ENCODE peak calls at places on chromosomes 6 and 20, in five cellular contexts. M, Y, V, J and O are unnamed samples.

GRCh38 chr6:161141173-161141572 is 132.7 kb downstream of the AGPAT4 start:
- DNase-seq in V (no peak), Y (no peak), M (peak; percentile 3), J (no peak), O (no peak)

GRCh38 chr6:21451546-21452013 is 142.0 kb upstream of the SOX4 start:
- DNase-seq in M (no peak), V (no peak), Y (no peak), J (no peak), O (no peak)

GRCh38 chr20:37677969-37678610 is 15.7 kb upstream of the CTNNBL1 start:
- DNase-seq in J (no peak), Y (no peak), V (no peak), M (no peak), O (no peak)

GRCh38 chr20:8400461-8400860 is 268.4 kb downstream of the PLCB1 start:
- DNase-seq in J (no peak), V (no peak), Y (no peak), M (no peak), O (no peak)

GRCh38 chr6:152270301-152270925 is 366.7 kb downstream of the SYNE1 start:
- DNase-seq in V (no peak), M (peak; percentile 44), J (no peak), Y (no peak), O (no peak)

GRCh38 chr6:150380256-150380655 is 11.4 kb downstream of the IYD start:
- DNase-seq in V (no peak), Y (no peak), J (no peak), M (no peak), O (no peak)

GRCh38 chr20:1388706-1389483 is 4.0 kb downstream of the FKBP1A start:
- DNase-seq in V (no peak), J (no peak), M (no peak), Y (no peak), O (no peak)

GRCh38 chr6:19802656-19803055 is 34.5 kb upstream of the ID4 start:
- DNase-seq in M (no peak), Y (no peak), J (no peak), V (no peak), O (no peak)

GRCh38 chr6:39953076-39953623 is 18.9 kb upstream of the MOCS1 start:
- DNase-seq in V (no peak), M (no peak), J (no peak), Y (no peak), O (no peak)

GRCh38 chr6:21396313-21396712 is 197.2 kb upstream of the SOX4 start:
- DNase-seq in V (peak; percentile 34), M (peak; percentile 32), Y (no peak), J (no peak), O (peak; percentile 39)

GRCh38 chr20:51966296-51966971 is 164.1 kb upstream of the SALL4 start:
- DNase-seq in Y (peak; percentile 79), M (peak; percentile 80), J (peak; percentile 41), V (no peak), O (peak; percentile 57)

GRCh38 chr6:27839303-27840081 is 72.7 kb downstream of the OR2B2 start:
- DNase-seq in M (peak; percentile 76), Y (peak; percentile 82), J (peak; percentile 65), V (no peak), O (peak; percentile 61)

GRCh38 chr6:46284472-46284871 is 113.7 kb upstream of the ENPP5 start:
- DNase-seq in Y (no peak), J (no peak), M (no peak), V (no peak), O (no peak)

GRCh38 chr6:42341221-42341620 is 110.5 kb downstream of the TRERF1 start:
- DNase-seq in Y (no peak), M (no peak), J (no peak), V (no peak), O (no peak)

GRCh38 chr6:158752613-158753012 is 66.6 kb downstream of the EZR start:
- DNase-seq in J (no peak), M (peak; percentile 42), V (no peak), Y (no peak), O (no peak)

GRCh38 chr6:25883991-25884390 is 9.9 kb upstream of the SLC17A3 start:
- DNase-seq in M (peak; percentile 87), J (no peak), V (no peak), Y (no peak), O (peak; percentile 63)

GRCh38 chr6:40387127-40387870 is 199.9 kb downstream of the LRFN2 start:
- DNase-seq in V (no peak), M (no peak), Y (no peak), J (no peak), O (no peak)

GRCh38 chr20:38447251-38447661 is 12.1 kb upstream of the SNHG17 start:
- DNase-seq in V (no peak), J (peak; percentile 9), M (no peak), Y (no peak), O (no peak)

GRCh38 chr20:12698817-12699216 is 310.0 kb upstream of the SPTLC3 start:
- DNase-seq in Y (no peak), V (no peak), J (no peak), M (no peak), O (no peak)

GRCh38 chr20:24842591-24843442 is 106.3 kb upstream of the CST7 start:
- DNase-seq in Y (peak; percentile 7), V (no peak), M (peak; percentile 3), J (peak; percentile 49), O (no peak)

GRCh38 chr6:35610830-35611229 is 77.9 kb downstream of the FKBP5 start:
- DNase-seq in V (no peak), Y (no peak), J (no peak), M (no peak), O (no peak)

GRCh38 chr20:3818155-3819151 is 1.9 kb upstream of the AP5S1 start:
- DNase-seq in Y (peak; percentile 88), V (no peak), J (peak; percentile 82), M (peak; percentile 89), O (peak; percentile 58)
- TF ChIP-seq CTCF in Y (no peak), V (peak; percentile 86), J (peak; percentile 68), M (peak; percentile 86), O (peak; percentile 77)

GRCh38 chr20:58692579-58693225 is at the start of gene NPEPL1:
- DNase-seq in V (no peak), M (peak; percentile 72), Y (peak; percentile 79), J (peak; percentile 79), O (peak; percentile 95)
- TF ChIP-seq CTCF in V (peak; percentile 20), M (no peak), Y (peak; percentile 21), J (no peak), O (peak; percentile 93)

GRCh38 chr6:15285682-15286294 is 39.9 kb downstream of the JARID2 start:
- DNase-seq in Y (no peak), M (no peak), J (no peak), V (no peak), O (no peak)
- TF ChIP-seq CTCF in Y (no peak), M (peak; percentile 17), J (no peak), V (no peak), O (no peak)

GRCh38 chr20:9686455-9686854 is 152.4 kb downstream of the PAK5 start:
- DNase-seq in J (no peak), Y (no peak), V (no peak), M (no peak), O (no peak)
- TF ChIP-seq CTCF in J (no peak), Y (no peak), V (no peak), M (no peak), O (no peak)

DNA sequence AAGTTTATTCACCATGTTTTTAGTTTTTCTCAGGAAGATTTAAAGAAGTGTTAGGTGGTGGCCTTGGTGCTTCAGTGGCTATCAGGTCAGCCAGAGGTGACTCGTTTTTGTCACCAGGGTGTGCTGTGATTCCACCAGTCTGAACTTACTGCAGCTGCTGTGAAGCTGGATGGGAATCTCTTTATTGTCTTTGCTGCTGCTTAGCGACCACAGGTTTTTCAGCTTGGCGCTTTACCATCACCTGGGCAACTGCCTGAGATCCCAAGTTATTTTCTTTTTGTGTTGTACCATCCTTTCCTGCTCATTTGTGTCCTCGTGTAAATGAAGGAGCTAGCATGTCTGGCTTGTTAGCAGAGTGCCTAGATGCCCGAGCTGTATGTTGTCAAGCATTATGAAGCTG is 146.9 kb downstream of the MACROD2 start:
- DNase-seq in V (no peak), J (peak; percentile 18), M (peak; percentile 71), Y (peak; percentile 41), O (peak; percentile 48)
- TF ChIP-seq CTCF in V (peak; percentile 43), J (peak; percentile 43), M (peak; percentile 58), Y (no peak), O (peak; percentile 55)

GRCh38 chr20:43432498-43432897 is 25.2 kb upstream of the SRSF6 start:
- DNase-seq in M (no peak), J (no peak), Y (no peak), V (no peak), O (no peak)
- TF ChIP-seq CTCF in M (no peak), J (no peak), Y (no peak), V (no peak), O (no peak)

GRCh38 chr20:45629496-45630100 is at the start of gene WFDC10A:
- DNase-seq in M (peak; percentile 56), V (no peak), Y (peak; percentile 57), J (peak; percentile 47), O (peak; percentile 83)
- TF ChIP-seq CTCF in M (peak; percentile 79), V (peak; percentile 81), Y (peak; percentile 69), J (peak; percentile 73), O (peak; percentile 92)